ENCODE peak calls at places on chromosomes 13 and 19, in five cellular contexts. V, T, A, O and N are unnamed samples.

GRCh38 chr19:45100202-45100600 is 7.2 kb downstream of the PPP1R37 start:
- DNase-seq in V (no peak), T (no peak), A (no peak), O (no peak), N (no peak)

GRCh38 chr13:36834299-36834698 is 15.3 kb downstream of the RFXAP start:
- DNase-seq in V (no peak), T (no peak), A (no peak), O (no peak), N (no peak)

GRCh38 chr13:57704031-57704430 is 72.5 kb downstream of the PCDH17 start:
- DNase-seq in V (no peak), T (no peak), A (no peak), O (no peak), N (no peak)

GRCh38 chr19:14081797-14082674 is 3.5 kb downstream of the C19orf67 start:
- DNase-seq in V (no peak), T (no peak), A (no peak), O (no peak), N (no peak)

GRCh38 chr19:58038688-58039204 is 4.9 kb downstream of the ZSCAN1 start:
- DNase-seq in V (no peak), T (peak; percentile 60), A (no peak), O (no peak), N (no peak)

GRCh38 chr19:35673121-35673804 is 6.9 kb downstream of the UPK1A start:
- DNase-seq in V (peak; percentile 53), T (peak; percentile 84), A (peak; percentile 84), O (no peak), N (no peak)

GRCh38 chr19:33698576-33699435 is 77.1 kb downstream of the CHST8 start:
- DNase-seq in V (no peak), T (no peak), A (peak; percentile 46), O (no peak), N (no peak)

GRCh38 chr13:43522788-43523187 is 264.0 kb downstream of the ENOX1 start:
- DNase-seq in V (no peak), T (no peak), A (no peak), O (no peak), N (no peak)

GRCh38 chr13:50366488-50367174 is 351.4 kb downstream of the KCNRG start:
- DNase-seq in V (no peak), T (no peak), A (peak; percentile 32), O (no peak), N (peak; percentile 42)

GRCh38 chr13:39956036-39956435 is 300.6 kb downstream of the COG6 start:
- DNase-seq in V (no peak), T (no peak), A (no peak), O (no peak), N (no peak)

GRCh38 chr19:45423589-45424190 is at the start of gene ERCC1:
- DNase-seq in V (peak; percentile 96), T (peak; percentile 100), A (peak; percentile 98), O (peak; percentile 95), N (peak; percentile 98)

GRCh38 chr19:29884044-29884443 is 58.0 kb upstream of the URI1 start:
- DNase-seq in V (no peak), T (no peak), A (no peak), O (no peak), N (no peak)

GRCh38 chr19:14120497-14120780 is 2.9 kb upstream of the PRKACA start:
- DNase-seq in V (no peak), T (no peak), A (no peak), O (no peak), N (no peak)

GRCh38 chr19:35030257-35031071 is at the start of gene SCN1B:
- DNase-seq in V (peak; percentile 22), T (peak; percentile 83), A (peak; percentile 91), O (no peak), N (no peak)

GRCh38 chr19:28705008-28705407 is 507.9 kb downstream of the UQCRFS1 start:
- DNase-seq in V (no peak), T (peak; percentile 52), A (no peak), O (no peak), N (no peak)

GRCh38 chr13:21675095-21676007 is 4.5 kb downstream of the FGF9 start:
- DNase-seq in V (no peak), T (peak; percentile 61), A (peak; percentile 36), O (no peak), N (no peak)

GRCh38 chr19:42422576-42423461 is 4.4 kb downstream of the LIPE start:
- DNase-seq in V (no peak), T (peak; percentile 61), A (peak; percentile 85), O (no peak), N (no peak)

GRCh38 chr19:2375341-2376121 is 15.5 kb downstream of the TMPRSS9 start:
- DNase-seq in V (no peak), T (no peak), A (no peak), O (no peak), N (no peak)

GRCh38 chr19:33463194-33463593 is 58.4 kb downstream of the PEPD start:
- DNase-seq in V (no peak), T (no peak), A (no peak), O (peak; percentile 0), N (no peak)

GRCh38 chr13:33296793-33297425 is 11.4 kb upstream of the STARD13 start:
- DNase-seq in V (no peak), T (no peak), A (peak; percentile 21), O (no peak), N (no peak)

GRCh38 chr19:34961775-34962174 is 2.3 kb downstream of the ZNF792 start:
- DNase-seq in V (no peak), T (no peak), A (no peak), O (no peak), N (no peak)

GRCh38 chr19:3474015-3474414 is 6.3 kb downstream of the SMIM24 start:
- DNase-seq in V (no peak), T (no peak), A (no peak), O (no peak), N (no peak)

GRCh38 chr19:30880551-30880950 is 468.7 kb downstream of the TSHZ3 start:
- DNase-seq in V (no peak), T (no peak), A (no peak), O (no peak), N (no peak)

GRCh38 chr13:48804836-48805601 is 151.3 kb downstream of the CYSLTR2 start:
- DNase-seq in V (no peak), T (no peak), A (no peak), O (no peak), N (peak; percentile 86)

GRCh38 chr13:85558118-85558517 is 241.1 kb downstream of the SLITRK6 start:
- DNase-seq in V (no peak), T (no peak), A (no peak), O (no peak), N (no peak)

GRCh38 chr19:34556500-34556899 is 74.9 kb downstream of the WTIP start:
- DNase-seq in V (peak; percentile 10), T (peak; percentile 75), A (no peak), O (no peak), N (no peak)

GRCh38 chr13:46664195-46664594 is 111.2 kb downstream of the LRCH1 start:
- DNase-seq in V (no peak), T (no peak), A (no peak), O (no peak), N (no peak)

GRCh38 chr13:46666727-46667456 is 113.9 kb downstream of the LRCH1 start:
- DNase-seq in V (no peak), T (peak; percentile 87), A (no peak), O (no peak), N (no peak)

GRCh38 chr13:46667687-46668281 is 114.8 kb downstream of the LRCH1 start:
- DNase-seq in V (no peak), T (no peak), A (no peak), O (no peak), N (no peak)

GRCh38 chr13:46665243-46665629 is 112.3 kb downstream of the LRCH1 start:
- DNase-seq in V (no peak), T (no peak), A (no peak), O (no peak), N (no peak)

DNA sequence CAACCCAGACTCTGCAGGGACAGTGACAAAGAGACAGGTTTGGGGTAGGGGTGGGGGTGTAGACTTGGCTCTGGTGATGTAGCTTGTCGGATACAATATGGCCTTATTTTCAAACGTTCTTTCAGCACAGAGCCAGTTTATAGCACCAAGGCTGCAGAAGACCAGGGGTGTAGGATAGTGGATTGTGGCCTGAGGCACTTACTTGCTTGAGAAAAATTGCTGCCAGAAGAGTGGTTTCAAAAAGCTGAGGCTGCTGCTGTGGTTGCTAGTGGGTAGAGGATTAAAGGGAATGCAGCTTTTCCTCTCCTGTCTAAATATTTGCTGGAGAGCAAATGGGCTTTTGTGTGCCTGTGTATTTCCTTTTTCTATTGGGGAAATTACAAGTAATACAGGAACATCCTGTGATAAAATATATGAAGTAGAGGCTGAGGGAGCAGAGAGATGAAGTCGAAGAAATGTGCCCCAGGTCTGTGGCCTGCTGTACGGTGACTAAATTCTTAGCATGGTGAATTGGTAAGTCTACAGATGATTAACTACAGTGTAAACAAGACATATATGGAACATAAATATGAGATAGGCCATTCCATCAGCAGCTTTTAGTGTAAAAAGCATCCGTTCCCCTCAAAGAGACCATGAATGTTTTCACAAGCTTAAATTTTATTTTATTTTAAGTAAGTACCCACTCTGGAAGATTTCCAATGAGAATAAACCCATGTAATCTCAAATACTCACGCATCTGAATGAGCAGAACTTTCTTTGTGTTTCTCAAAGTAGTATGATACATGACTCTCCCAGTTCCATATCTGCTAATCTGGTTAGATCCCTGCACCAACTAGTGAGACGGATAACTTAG is 112.9 kb downstream of the LRCH1 start:
- DNase-seq in V (no peak), T (no peak), A (peak; percentile 29), O (no peak), N (no peak)
- TF ChIP-seq POLR2AphosphoS5 in V (no peak), T (no peak), A (no peak), O (no peak), N (no peak)

DNA sequence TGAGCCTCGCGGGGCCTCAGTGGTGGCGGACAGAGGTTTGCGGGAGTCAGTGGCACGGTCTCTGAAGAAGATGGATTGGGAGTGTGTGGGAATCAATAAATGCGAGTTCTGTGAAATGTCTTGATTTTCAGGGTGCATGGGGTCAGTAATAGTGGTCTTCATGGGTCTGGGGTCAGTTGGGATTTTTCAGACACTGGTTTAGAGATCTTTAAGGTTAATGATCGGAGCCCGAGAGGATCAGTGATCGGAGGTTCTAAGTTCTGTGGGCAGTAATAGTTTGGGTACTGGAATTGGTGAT is 377 bp downstream of the ZNF793 start:
- DNase-seq in V (no peak), T (no peak), A (no peak), O (no peak), N (no peak)
- TF ChIP-seq POLR2AphosphoS5 in V (no peak), T (peak; percentile 41), A (no peak), O (peak; percentile 23), N (no peak)

GRCh38 chr19:50419580-50420035 is 870 bp downstream of the SPIB start:
- DNase-seq in V (no peak), T (peak; percentile 81), A (no peak), O (no peak), N (no peak)
- TF ChIP-seq POLR2AphosphoS5 in V (no peak), T (no peak), A (no peak), O (no peak), N (no peak)

DNA sequence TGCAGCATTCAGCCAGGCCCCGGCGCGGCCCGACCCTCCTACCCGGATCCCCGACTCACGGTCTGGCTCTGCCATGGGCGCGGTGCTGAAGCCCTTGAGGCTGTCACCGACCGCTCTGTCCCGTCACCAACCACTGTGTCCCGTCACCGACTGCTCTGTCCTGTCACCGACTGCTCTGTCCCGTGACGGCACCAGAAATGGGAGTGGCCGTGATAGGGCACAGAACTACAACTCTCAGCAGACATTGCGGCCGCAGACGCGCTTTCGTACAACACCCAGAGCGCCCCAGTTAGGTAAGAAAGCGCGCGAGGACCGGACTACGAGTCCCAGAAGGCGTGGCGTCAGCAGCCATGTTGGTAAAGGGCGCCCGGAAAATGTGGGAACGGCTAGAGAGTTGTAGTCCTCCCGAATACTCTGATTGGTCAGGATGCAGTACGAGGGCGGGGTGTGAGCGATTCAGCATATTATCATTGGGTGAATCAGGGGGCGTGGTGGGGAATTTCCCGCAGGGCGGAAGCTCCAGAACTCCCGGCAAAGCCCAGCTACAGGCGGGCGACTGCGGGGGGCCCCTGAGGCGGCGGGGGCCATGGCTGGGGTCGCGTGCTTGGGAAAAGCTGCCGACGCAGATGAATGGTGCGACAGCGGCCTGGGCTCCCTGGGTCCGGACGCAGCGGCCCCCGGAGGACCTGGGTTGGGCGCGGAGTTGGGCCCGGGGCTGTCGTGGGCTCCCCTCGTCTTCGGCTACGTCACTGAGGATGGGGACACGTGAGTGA is at the start of the genes NFKBIB and SIRT2:
- DNase-seq in V (peak; percentile 100), T (peak; percentile 100), A (peak; percentile 98), O (peak; percentile 100), N (peak; percentile 100)
- TF ChIP-seq POLR2AphosphoS5 in V (peak; percentile 60), T (peak; percentile 46), A (no peak), O (peak; percentile 94), N (peak; percentile 96)